ENCODE peak calls at places on chromosomes 13 and 19, in seven cellular contexts. One of them, this sample, is unnamed.

GRCh38 chr19:17926044-17926443 is 6.8 kb upstream of the CCDC124 start:
- DNase-seq in astrocyte of the spinal cord: no peak
- DNase-seq in neural crest cell: no peak
- DNase-seq in kidney glomerular epithelial cell: no peak
- DNase-seq in stimulated activated CD4-positive, alpha-beta T cell treated with anti-CD3 and anti-CD28 coated beads, Interleukin-4, amount 100 ng/mL, for 1 hour: no peak
- DNase-seq in Right ventricle myocardium inferior: no peak
- DNase-seq in BE2C: no peak
- DNase-seq in this sample: no peak

GRCh38 chr13:90910240-90910639 is 437.2 kb upstream of the MIR17HG start:
- DNase-seq in astrocyte of the spinal cord: no peak
- DNase-seq in neural crest cell: no peak
- DNase-seq in kidney glomerular epithelial cell: no peak
- DNase-seq in stimulated activated CD4-positive, alpha-beta T cell treated with anti-CD3 and anti-CD28 coated beads, Interleukin-4, amount 100 ng/mL, for 1 hour: no peak
- DNase-seq in Right ventricle myocardium inferior: no peak
- DNase-seq in BE2C: no peak
- DNase-seq in this sample: no peak

GRCh38 chr13:45545686-45546409 is 69.7 kb downstream of the ERICH6B start:
- DNase-seq in astrocyte of the spinal cord: no peak
- DNase-seq in neural crest cell: no peak
- DNase-seq in kidney glomerular epithelial cell: no peak
- DNase-seq in stimulated activated CD4-positive, alpha-beta T cell treated with anti-CD3 and anti-CD28 coated beads, Interleukin-4, amount 100 ng/mL, for 1 hour: no peak
- DNase-seq in Right ventricle myocardium inferior: no peak
- DNase-seq in BE2C: no peak
- DNase-seq in this sample: no peak

GRCh38 chr13:111911754-111912452 is 155.0 kb upstream of the SOX1 start:
- DNase-seq in astrocyte of the spinal cord: no peak
- DNase-seq in neural crest cell: no peak
- DNase-seq in kidney glomerular epithelial cell: no peak
- DNase-seq in stimulated activated CD4-positive, alpha-beta T cell treated with anti-CD3 and anti-CD28 coated beads, Interleukin-4, amount 100 ng/mL, for 1 hour: no peak
- DNase-seq in Right ventricle myocardium inferior: no peak
- DNase-seq in BE2C: no peak
- DNase-seq in this sample: no peak

GRCh38 chr13:27362064-27362751 is 62.2 kb upstream of the GTF3A start:
- DNase-seq in astrocyte of the spinal cord: peak
- DNase-seq in neural crest cell: peak
- DNase-seq in kidney glomerular epithelial cell: peak
- DNase-seq in stimulated activated CD4-positive, alpha-beta T cell treated with anti-CD3 and anti-CD28 coated beads, Interleukin-4, amount 100 ng/mL, for 1 hour: peak
- DNase-seq in Right ventricle myocardium inferior: peak
- DNase-seq in BE2C: peak
- DNase-seq in this sample: peak

GRCh38 chr13:37014609-37015008 is 14.0 kb downstream of the EXOSC8 start:
- DNase-seq in astrocyte of the spinal cord: no peak
- DNase-seq in neural crest cell: no peak
- DNase-seq in kidney glomerular epithelial cell: no peak
- DNase-seq in stimulated activated CD4-positive, alpha-beta T cell treated with anti-CD3 and anti-CD28 coated beads, Interleukin-4, amount 100 ng/mL, for 1 hour: no peak
- DNase-seq in Right ventricle myocardium inferior: no peak
- DNase-seq in BE2C: no peak
- DNase-seq in this sample: no peak

GRCh38 chr13:42707596-42707995 is 73.8 kb upstream of the FAM216B start:
- DNase-seq in astrocyte of the spinal cord: peak
- DNase-seq in neural crest cell: no peak
- DNase-seq in kidney glomerular epithelial cell: no peak
- DNase-seq in stimulated activated CD4-positive, alpha-beta T cell treated with anti-CD3 and anti-CD28 coated beads, Interleukin-4, amount 100 ng/mL, for 1 hour: no peak
- DNase-seq in Right ventricle myocardium inferior: no peak
- DNase-seq in BE2C: no peak
- DNase-seq in this sample: peak

GRCh38 chr19:3188627-3189596 is 3.2 kb downstream of the NCLN start:
- DNase-seq in astrocyte of the spinal cord: no peak
- DNase-seq in neural crest cell: no peak
- DNase-seq in kidney glomerular epithelial cell: no peak
- DNase-seq in stimulated activated CD4-positive, alpha-beta T cell treated with anti-CD3 and anti-CD28 coated beads, Interleukin-4, amount 100 ng/mL, for 1 hour: no peak
- DNase-seq in Right ventricle myocardium inferior: peak
- DNase-seq in BE2C: no peak
- DNase-seq in this sample: no peak

GRCh38 chr19:48501446-48501960 is 10.1 kb downstream of the LMTK3 start:
- DNase-seq in astrocyte of the spinal cord: no peak
- DNase-seq in neural crest cell: no peak
- DNase-seq in kidney glomerular epithelial cell: peak
- DNase-seq in stimulated activated CD4-positive, alpha-beta T cell treated with anti-CD3 and anti-CD28 coated beads, Interleukin-4, amount 100 ng/mL, for 1 hour: peak
- DNase-seq in Right ventricle myocardium inferior: no peak
- DNase-seq in BE2C: no peak
- DNase-seq in this sample: no peak

GRCh38 chr19:10288662-10289166 is 1.0 kb upstream of the ICAM5 start:
- DNase-seq in astrocyte of the spinal cord: no peak
- DNase-seq in neural crest cell: peak
- DNase-seq in kidney glomerular epithelial cell: no peak
- DNase-seq in stimulated activated CD4-positive, alpha-beta T cell treated with anti-CD3 and anti-CD28 coated beads, Interleukin-4, amount 100 ng/mL, for 1 hour: peak
- DNase-seq in Right ventricle myocardium inferior: peak
- DNase-seq in BE2C: peak
- DNase-seq in this sample: no peak

GRCh38 chr19:51691122-51692064 is 1.7 kb upstream of the SPACA6 start:
- DNase-seq in astrocyte of the spinal cord: peak
- DNase-seq in neural crest cell: no peak
- DNase-seq in kidney glomerular epithelial cell: peak
- DNase-seq in stimulated activated CD4-positive, alpha-beta T cell treated with anti-CD3 and anti-CD28 coated beads, Interleukin-4, amount 100 ng/mL, for 1 hour: no peak
- DNase-seq in Right ventricle myocardium inferior: no peak
- DNase-seq in BE2C: peak
- DNase-seq in this sample: no peak

GRCh38 chr19:19578241-19578640 is 40.2 kb downstream of the CILP2 start:
- DNase-seq in astrocyte of the spinal cord: no peak
- DNase-seq in neural crest cell: no peak
- DNase-seq in kidney glomerular epithelial cell: no peak
- DNase-seq in stimulated activated CD4-positive, alpha-beta T cell treated with anti-CD3 and anti-CD28 coated beads, Interleukin-4, amount 100 ng/mL, for 1 hour: no peak
- DNase-seq in Right ventricle myocardium inferior: no peak
- DNase-seq in BE2C: peak
- DNase-seq in this sample: no peak

GRCh38 chr13:98475521-98475920 is 101.4 kb downstream of the STK24 start:
- DNase-seq in astrocyte of the spinal cord: no peak
- DNase-seq in neural crest cell: peak
- DNase-seq in kidney glomerular epithelial cell: no peak
- DNase-seq in stimulated activated CD4-positive, alpha-beta T cell treated with anti-CD3 and anti-CD28 coated beads, Interleukin-4, amount 100 ng/mL, for 1 hour: no peak
- DNase-seq in Right ventricle myocardium inferior: no peak
- DNase-seq in BE2C: no peak
- DNase-seq in this sample: no peak

GRCh38 chr19:3652422-3652821 is 25.8 kb upstream of the CACTIN start:
- DNase-seq in astrocyte of the spinal cord: no peak
- DNase-seq in neural crest cell: no peak
- DNase-seq in kidney glomerular epithelial cell: no peak
- DNase-seq in stimulated activated CD4-positive, alpha-beta T cell treated with anti-CD3 and anti-CD28 coated beads, Interleukin-4, amount 100 ng/mL, for 1 hour: no peak
- DNase-seq in Right ventricle myocardium inferior: no peak
- DNase-seq in BE2C: no peak
- DNase-seq in this sample: no peak

GRCh38 chr13:105050696-105051095 is 1484.8 kb downstream of the EFNB2 start:
- DNase-seq in astrocyte of the spinal cord: peak
- DNase-seq in neural crest cell: no peak
- DNase-seq in kidney glomerular epithelial cell: peak
- DNase-seq in stimulated activated CD4-positive, alpha-beta T cell treated with anti-CD3 and anti-CD28 coated beads, Interleukin-4, amount 100 ng/mL, for 1 hour: no peak
- DNase-seq in Right ventricle myocardium inferior: no peak
- DNase-seq in BE2C: no peak
- DNase-seq in this sample: peak

GRCh38 chr19:16465239-16465638 is 6.5 kb downstream of the EPS15L1 start:
- DNase-seq in astrocyte of the spinal cord: no peak
- DNase-seq in neural crest cell: no peak
- DNase-seq in kidney glomerular epithelial cell: no peak
- DNase-seq in stimulated activated CD4-positive, alpha-beta T cell treated with anti-CD3 and anti-CD28 coated beads, Interleukin-4, amount 100 ng/mL, for 1 hour: no peak
- DNase-seq in Right ventricle myocardium inferior: no peak
- DNase-seq in BE2C: no peak
- DNase-seq in this sample: no peak

GRCh38 chr19:38554676-38555141 is 63.0 kb downstream of the MAP4K1 start:
- DNase-seq in astrocyte of the spinal cord: no peak
- DNase-seq in neural crest cell: no peak
- DNase-seq in kidney glomerular epithelial cell: no peak
- DNase-seq in stimulated activated CD4-positive, alpha-beta T cell treated with anti-CD3 and anti-CD28 coated beads, Interleukin-4, amount 100 ng/mL, for 1 hour: no peak
- DNase-seq in Right ventricle myocardium inferior: no peak
- DNase-seq in BE2C: no peak
- DNase-seq in this sample: no peak

GRCh38 chr19:52398091-52398461 is 427 bp downstream of the ZNF528 start:
- DNase-seq in astrocyte of the spinal cord: no peak
- DNase-seq in neural crest cell: no peak
- DNase-seq in kidney glomerular epithelial cell: no peak
- DNase-seq in stimulated activated CD4-positive, alpha-beta T cell treated with anti-CD3 and anti-CD28 coated beads, Interleukin-4, amount 100 ng/mL, for 1 hour: peak
- DNase-seq in Right ventricle myocardium inferior: no peak
- DNase-seq in BE2C: peak
- DNase-seq in this sample: no peak

GRCh38 chr19:29942404-29943261 is 594 bp downstream of the URI1 start:
- DNase-seq in astrocyte of the spinal cord: peak
- DNase-seq in neural crest cell: peak
- DNase-seq in kidney glomerular epithelial cell: no peak
- DNase-seq in stimulated activated CD4-positive, alpha-beta T cell treated with anti-CD3 and anti-CD28 coated beads, Interleukin-4, amount 100 ng/mL, for 1 hour: peak
- DNase-seq in Right ventricle myocardium inferior: peak
- DNase-seq in BE2C: peak
- DNase-seq in this sample: no peak

GRCh38 chr13:114089341-114089740 is 43.1 kb downstream of the RASA3 start:
- DNase-seq in astrocyte of the spinal cord: no peak
- DNase-seq in neural crest cell: no peak
- DNase-seq in kidney glomerular epithelial cell: no peak
- DNase-seq in stimulated activated CD4-positive, alpha-beta T cell treated with anti-CD3 and anti-CD28 coated beads, Interleukin-4, amount 100 ng/mL, for 1 hour: no peak
- DNase-seq in Right ventricle myocardium inferior: peak
- DNase-seq in BE2C: no peak
- DNase-seq in this sample: no peak

GRCh38 chr13:81493144-81493543 is 1152.2 kb upstream of the SPRY2 start:
- DNase-seq in astrocyte of the spinal cord: no peak
- DNase-seq in neural crest cell: no peak
- DNase-seq in kidney glomerular epithelial cell: no peak
- DNase-seq in stimulated activated CD4-positive, alpha-beta T cell treated with anti-CD3 and anti-CD28 coated beads, Interleukin-4, amount 100 ng/mL, for 1 hour: no peak
- DNase-seq in Right ventricle myocardium inferior: no peak
- DNase-seq in BE2C: no peak
- DNase-seq in this sample: no peak

GRCh38 chr19:3387645-3388589 is 21.5 kb downstream of the NFIC start:
- DNase-seq in astrocyte of the spinal cord: peak
- DNase-seq in neural crest cell: no peak
- DNase-seq in kidney glomerular epithelial cell: peak
- DNase-seq in stimulated activated CD4-positive, alpha-beta T cell treated with anti-CD3 and anti-CD28 coated beads, Interleukin-4, amount 100 ng/mL, for 1 hour: no peak
- DNase-seq in Right ventricle myocardium inferior: peak
- DNase-seq in BE2C: peak
- DNase-seq in this sample: no peak

GRCh38 chr19:10548746-10549276 is 5.1 kb downstream of the ATG4D start:
- DNase-seq in astrocyte of the spinal cord: no peak
- DNase-seq in neural crest cell: no peak
- DNase-seq in kidney glomerular epithelial cell: no peak
- DNase-seq in stimulated activated CD4-positive, alpha-beta T cell treated with anti-CD3 and anti-CD28 coated beads, Interleukin-4, amount 100 ng/mL, for 1 hour: no peak
- DNase-seq in Right ventricle myocardium inferior: no peak
- DNase-seq in BE2C: no peak
- DNase-seq in this sample: no peak

GRCh38 chr13:79483302-79483701 is 2.3 kb downstream of the NDFIP2 start:
- DNase-seq in astrocyte of the spinal cord: peak
- DNase-seq in neural crest cell: no peak
- DNase-seq in kidney glomerular epithelial cell: no peak
- DNase-seq in stimulated activated CD4-positive, alpha-beta T cell treated with anti-CD3 and anti-CD28 coated beads, Interleukin-4, amount 100 ng/mL, for 1 hour: no peak
- DNase-seq in Right ventricle myocardium inferior: no peak
- DNase-seq in BE2C: no peak
- DNase-seq in this sample: peak

This sample was measured in astrocyte of the cerebellum.